ENCODE peak calls at places on chromosomes 7 and 10, in nine cellular contexts. One of them, this sample, is unnamed.

GRCh38 chr10:24277277-24277676 is 68.3 kb downstream of the KIAA1217 start:
- ATAC-seq in gastrocnemius medialis: no peak
- ATAC-seq in body of pancreas: no peak
- ATAC-seq in heart left ventricle: no peak
- ATAC-seq in IMR-90: no peak
- ATAC-seq in A549: no peak
- ATAC-seq in HCT116: no peak
- ATAC-seq in GM12878: no peak
- ATAC-seq in K562: no peak
- ATAC-seq in this sample: no peak

GRCh38 chr10:86522385-86522855 is 828 bp upstream of the WAPL start:
- ATAC-seq in GM12878: no peak
- ATAC-seq in body of pancreas: no peak
- ATAC-seq in A549: no peak
- ATAC-seq in K562: no peak
- ATAC-seq in IMR-90: no peak
- ATAC-seq in HCT116: no peak
- ATAC-seq in heart left ventricle: no peak
- ATAC-seq in gastrocnemius medialis: no peak
- ATAC-seq in this sample: no peak

GRCh38 chr10:115093286-115093775 is at the start of gene ATRNL1:
- ATAC-seq in A549: peak; percentile 74
- ATAC-seq in heart left ventricle: no peak
- ATAC-seq in GM12878: peak; percentile 72
- ATAC-seq in gastrocnemius medialis: peak; percentile 68
- ATAC-seq in K562: no peak
- ATAC-seq in HCT116: peak; percentile 72
- ATAC-seq in IMR-90: peak; percentile 69
- ATAC-seq in body of pancreas: peak; percentile 76
- ATAC-seq in this sample: peak; percentile 86

GRCh38 chr7:124800386-124800785 is 34.8 kb upstream of the GPR37 start:
- ATAC-seq in body of pancreas: no peak
- ATAC-seq in heart left ventricle: no peak
- ATAC-seq in gastrocnemius medialis: no peak
- ATAC-seq in GM12878: no peak
- ATAC-seq in IMR-90: peak; percentile 35
- ATAC-seq in HCT116: no peak
- ATAC-seq in K562: peak; percentile 41
- ATAC-seq in A549: no peak
- ATAC-seq in this sample: no peak

GRCh38 chr10:110723224-110723891 is 79.2 kb downstream of the RBM20 start:
- ATAC-seq in gastrocnemius medialis: no peak
- ATAC-seq in heart left ventricle: no peak
- ATAC-seq in body of pancreas: no peak
- ATAC-seq in HCT116: no peak
- ATAC-seq in A549: no peak
- ATAC-seq in IMR-90: no peak
- ATAC-seq in K562: no peak
- ATAC-seq in GM12878: peak; percentile 62
- ATAC-seq in this sample: no peak

GRCh38 chr7:158772916-158773315 is 56.4 kb downstream of the ESYT2 start:
- ATAC-seq in A549: peak; percentile 72
- ATAC-seq in heart left ventricle: no peak
- ATAC-seq in K562: peak; percentile 38
- ATAC-seq in body of pancreas: no peak
- ATAC-seq in HCT116: peak; percentile 58
- ATAC-seq in IMR-90: no peak
- ATAC-seq in gastrocnemius medialis: no peak
- ATAC-seq in GM12878: no peak
- ATAC-seq in this sample: no peak

GRCh38 chr7:130874071-130874915 is 140.3 kb upstream of the KLF14 start:
- ATAC-seq in HCT116: no peak
- ATAC-seq in IMR-90: no peak
- ATAC-seq in K562: no peak
- ATAC-seq in body of pancreas: no peak
- ATAC-seq in GM12878: no peak
- ATAC-seq in gastrocnemius medialis: no peak
- ATAC-seq in heart left ventricle: no peak
- ATAC-seq in A549: peak; percentile 5
- ATAC-seq in this sample: no peak

GRCh38 chr10:29688230-29688634 is 53.5 kb upstream of the SVIL start:
- ATAC-seq in A549: peak; percentile 46
- ATAC-seq in HCT116: peak; percentile 89
- ATAC-seq in IMR-90: no peak
- ATAC-seq in K562: no peak
- ATAC-seq in heart left ventricle: no peak
- ATAC-seq in body of pancreas: no peak
- ATAC-seq in GM12878: peak; percentile 83
- ATAC-seq in gastrocnemius medialis: peak; percentile 18
- ATAC-seq in this sample: no peak

DNA sequence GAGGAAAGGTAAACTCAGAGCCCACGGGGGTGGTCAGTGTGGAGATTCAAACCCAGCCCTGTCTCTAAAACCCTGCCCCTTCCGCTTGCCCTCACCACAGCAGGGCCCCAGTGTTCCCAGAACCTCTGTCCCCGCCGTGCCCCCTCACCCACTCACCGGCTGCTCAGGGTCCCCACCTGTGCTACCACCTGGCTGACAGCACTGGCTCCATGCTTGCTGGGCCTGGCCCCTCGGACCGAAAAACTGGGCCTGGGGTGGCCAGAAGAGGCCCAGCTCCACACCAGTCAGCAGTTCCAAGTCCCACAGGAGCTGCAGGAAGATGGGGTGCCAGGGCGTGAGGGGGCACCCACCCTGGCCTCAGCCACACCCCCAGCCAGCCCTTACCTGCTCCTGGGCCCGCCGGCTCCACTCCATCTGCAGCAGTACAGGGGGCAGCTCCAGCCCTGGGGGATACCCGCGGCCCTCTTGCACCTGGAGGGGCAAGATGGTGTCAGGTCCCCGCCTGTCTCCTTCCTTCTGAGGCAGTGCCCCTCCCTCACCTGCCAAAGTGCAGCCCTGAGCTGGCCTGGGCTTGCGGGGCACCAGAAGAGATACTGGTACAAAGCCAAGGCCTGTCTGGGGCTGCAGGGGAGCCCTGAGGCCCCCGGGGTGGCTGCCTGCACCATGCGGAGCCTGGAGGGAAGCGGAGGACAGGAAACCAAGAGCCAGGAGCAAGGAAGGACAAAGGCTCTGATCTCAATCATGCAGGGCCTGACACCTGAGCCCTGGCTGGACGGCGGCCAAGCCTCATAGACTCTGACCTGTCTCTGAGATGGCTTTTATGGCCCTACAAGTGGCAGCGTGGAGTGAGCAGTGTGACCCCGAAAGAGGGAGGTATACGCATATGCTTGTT is 11.7 kb downstream of the ATP6V1F start:
- ATAC-seq in body of pancreas: no peak
- ATAC-seq in A549: no peak
- ATAC-seq in heart left ventricle: no peak
- ATAC-seq in gastrocnemius medialis: no peak
- ATAC-seq in K562: peak; percentile 18
- ATAC-seq in HCT116: no peak
- ATAC-seq in GM12878: no peak
- ATAC-seq in IMR-90: no peak
- ATAC-seq in this sample: no peak
- TF ChIP-seq POLR2A in body of pancreas: no peak
- TF ChIP-seq POLR2A in A549: no peak
- TF ChIP-seq POLR2A in heart left ventricle: no peak
- TF ChIP-seq POLR2A in gastrocnemius medialis: no peak
- TF ChIP-seq POLR2A in K562: no peak
- TF ChIP-seq POLR2A in HCT116: no peak
- TF ChIP-seq POLR2A in GM12878: no peak
- TF ChIP-seq POLR2A in IMR-90: no peak
- TF ChIP-seq POLR2A in this sample: no peak

DNA sequence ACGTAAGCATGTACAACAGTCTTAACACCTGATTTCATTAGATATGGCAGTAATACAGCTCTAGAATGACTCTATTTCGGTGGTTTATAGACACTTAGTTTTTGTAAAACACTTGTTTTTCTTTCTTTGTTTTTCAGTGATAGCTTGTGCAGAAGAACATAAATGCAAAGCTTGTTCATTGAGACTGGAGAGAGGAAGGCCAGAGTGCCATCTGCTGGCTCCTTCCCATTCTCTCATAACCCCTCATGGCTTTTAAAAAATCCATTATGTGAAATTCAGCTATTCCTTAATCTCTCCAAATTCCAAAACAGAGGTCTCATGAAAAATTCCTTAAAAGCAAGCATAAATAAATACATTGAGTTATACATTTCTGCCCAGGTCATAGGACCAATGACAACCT is 76.3 kb downstream of the CACNB2 start:
- ATAC-seq in K562: no peak
- ATAC-seq in GM12878: peak; percentile 61
- ATAC-seq in body of pancreas: no peak
- ATAC-seq in IMR-90: peak; percentile 84
- ATAC-seq in A549: peak; percentile 62
- ATAC-seq in HCT116: peak; percentile 62
- ATAC-seq in heart left ventricle: no peak
- ATAC-seq in gastrocnemius medialis: no peak
- ATAC-seq in this sample: no peak
- TF ChIP-seq CTCF in K562: no peak
- TF ChIP-seq CTCF in GM12878: no peak
- TF ChIP-seq CTCF in body of pancreas: peak; percentile 7
- TF ChIP-seq CTCF in IMR-90: peak; percentile 65
- TF ChIP-seq CTCF in A549: peak; percentile 50
- TF ChIP-seq CTCF in HCT116: peak; percentile 55
- TF ChIP-seq CTCF in heart left ventricle: peak; percentile 42
- TF ChIP-seq CTCF in gastrocnemius medialis: no peak
- TF ChIP-seq CTCF in this sample: peak; percentile 36

DNA sequence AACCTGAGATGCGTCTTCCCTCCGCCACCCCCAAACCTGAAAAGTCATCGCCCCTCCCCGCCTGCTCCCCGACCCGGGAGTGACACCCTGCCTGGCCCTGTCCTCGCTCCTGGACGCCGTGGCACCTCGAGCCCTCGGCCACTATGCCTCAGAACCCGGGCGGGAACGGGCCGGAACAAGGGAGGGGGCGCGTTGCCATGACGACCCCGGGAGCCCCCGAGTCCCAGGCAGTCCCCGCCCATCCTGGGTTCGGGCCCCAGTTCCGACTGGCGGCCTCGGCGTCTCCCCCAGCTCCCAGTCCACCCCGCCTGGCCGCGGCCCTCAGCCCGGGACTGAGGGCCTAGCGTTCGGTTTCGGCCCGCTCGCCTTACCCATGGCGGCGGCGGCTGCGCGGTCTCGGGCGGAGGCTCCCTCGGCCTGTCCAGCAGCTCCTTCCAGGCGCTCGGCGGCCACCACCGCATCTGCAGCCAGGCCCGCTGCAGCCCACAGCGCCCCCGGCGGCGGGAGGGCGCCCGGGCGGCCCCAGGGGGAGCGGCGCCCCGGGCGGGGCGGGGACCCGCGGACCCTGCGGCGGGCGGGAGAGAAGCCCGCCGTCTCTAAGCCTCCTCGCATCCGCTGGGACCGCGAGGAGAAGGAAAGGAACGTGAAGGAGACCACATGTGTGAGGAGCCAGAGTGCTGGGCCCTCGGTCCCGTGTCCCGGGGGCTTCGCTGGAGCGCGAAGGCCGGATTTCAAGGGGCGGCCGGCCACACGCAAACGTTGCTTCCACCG is at the start of gene RUFY2:
- ATAC-seq in heart left ventricle: peak; percentile 79
- ATAC-seq in gastrocnemius medialis: peak; percentile 92
- ATAC-seq in GM12878: peak; percentile 97
- ATAC-seq in HCT116: peak; percentile 93
- ATAC-seq in body of pancreas: peak; percentile 97
- ATAC-seq in A549: peak; percentile 94
- ATAC-seq in IMR-90: peak; percentile 97
- ATAC-seq in K562: peak; percentile 96
- ATAC-seq in this sample: peak; percentile 96
- TF ChIP-seq POLR2A in heart left ventricle: peak; percentile 61
- TF ChIP-seq POLR2A in gastrocnemius medialis: peak; percentile 69
- TF ChIP-seq POLR2A in GM12878: peak; percentile 87
- TF ChIP-seq POLR2A in HCT116: no peak
- TF ChIP-seq POLR2A in body of pancreas: peak; percentile 63
- TF ChIP-seq POLR2A in A549: peak; percentile 65
- TF ChIP-seq POLR2A in IMR-90: no peak
- TF ChIP-seq POLR2A in K562: peak; percentile 88
- TF ChIP-seq POLR2A in this sample: peak; percentile 73

GRCh38 chr10:61898435-61898778 is 3.1 kb upstream of the ARID5B start:
- ATAC-seq in body of pancreas: no peak
- ATAC-seq in HCT116: no peak
- ATAC-seq in IMR-90: no peak
- ATAC-seq in heart left ventricle: no peak
- ATAC-seq in K562: no peak
- ATAC-seq in GM12878: no peak
- ATAC-seq in gastrocnemius medialis: no peak
- ATAC-seq in A549: no peak
- ATAC-seq in this sample: no peak

GRCh38 chr10:61896854-61897661 is 4.4 kb upstream of the ARID5B start:
- ATAC-seq in IMR-90: no peak
- ATAC-seq in HCT116: peak; percentile 79
- ATAC-seq in A549: peak; percentile 88
- ATAC-seq in body of pancreas: peak; percentile 90
- ATAC-seq in GM12878: peak; percentile 79
- ATAC-seq in K562: peak; percentile 88
- ATAC-seq in heart left ventricle: peak; percentile 74
- ATAC-seq in gastrocnemius medialis: peak; percentile 51
- ATAC-seq in this sample: peak; percentile 69

GRCh38 chr10:61899663-61899996 is 1.9 kb upstream of the ARID5B start:
- ATAC-seq in heart left ventricle: no peak
- ATAC-seq in body of pancreas: no peak
- ATAC-seq in K562: no peak
- ATAC-seq in gastrocnemius medialis: no peak
- ATAC-seq in IMR-90: no peak
- ATAC-seq in A549: no peak
- ATAC-seq in GM12878: no peak
- ATAC-seq in HCT116: no peak
- ATAC-seq in this sample: no peak

GRCh38 chr10:61899045-61899444 is 2.5 kb upstream of the ARID5B start:
- ATAC-seq in gastrocnemius medialis: no peak
- ATAC-seq in body of pancreas: no peak
- ATAC-seq in HCT116: no peak
- ATAC-seq in IMR-90: peak; percentile 4
- ATAC-seq in A549: no peak
- ATAC-seq in heart left ventricle: no peak
- ATAC-seq in GM12878: no peak
- ATAC-seq in K562: no peak
- ATAC-seq in this sample: no peak

DNA sequence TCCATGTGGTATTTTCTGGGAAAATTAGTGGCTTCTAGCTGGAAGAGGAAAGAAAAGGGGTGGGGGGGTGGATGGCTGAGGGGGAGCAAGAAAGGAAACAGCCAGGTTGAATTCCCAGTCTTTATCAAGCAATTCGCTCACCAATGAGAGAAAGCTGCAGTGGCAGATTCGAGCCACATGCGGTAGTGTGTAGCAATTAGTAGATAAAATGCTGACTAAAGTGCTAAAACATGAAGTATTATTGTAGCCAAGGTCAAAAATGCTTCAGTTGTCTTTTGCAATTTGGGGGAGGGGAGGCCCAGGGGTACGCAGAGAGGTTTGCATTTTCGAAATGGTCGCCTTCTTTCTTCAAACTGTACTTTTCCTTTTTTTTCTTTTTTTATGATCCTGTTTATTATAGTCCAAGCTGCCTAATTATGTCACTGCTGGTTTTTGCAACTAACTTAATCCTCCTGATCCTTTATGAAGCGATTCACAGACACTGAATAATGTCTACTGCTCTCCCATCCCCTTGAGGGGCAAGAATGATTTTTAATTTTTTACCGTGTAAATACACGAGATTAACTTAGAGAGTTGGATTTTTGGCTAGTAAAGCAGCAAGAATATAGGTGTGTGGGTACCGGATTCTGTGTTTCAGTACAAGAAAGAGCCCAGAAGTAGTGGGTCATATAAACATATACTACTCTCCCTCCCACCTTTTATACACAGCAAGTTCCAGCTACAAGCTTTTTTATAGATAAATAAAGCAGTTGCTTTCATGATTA is 3.6 kb upstream of the ARID5B start:
- ATAC-seq in HCT116: peak; percentile 39
- ATAC-seq in gastrocnemius medialis: no peak
- ATAC-seq in body of pancreas: peak; percentile 74
- ATAC-seq in IMR-90: no peak
- ATAC-seq in K562: peak; percentile 49
- ATAC-seq in heart left ventricle: peak; percentile 32
- ATAC-seq in GM12878: peak; percentile 40
- ATAC-seq in A549: peak; percentile 46
- ATAC-seq in this sample: peak; percentile 47
- TF ChIP-seq CTCF in HCT116: peak; percentile 40
- TF ChIP-seq CTCF in gastrocnemius medialis: peak; percentile 36
- TF ChIP-seq CTCF in body of pancreas: peak; percentile 26
- TF ChIP-seq CTCF in IMR-90: peak; percentile 28
- TF ChIP-seq CTCF in K562: peak; percentile 47
- TF ChIP-seq CTCF in heart left ventricle: peak; percentile 7
- TF ChIP-seq CTCF in GM12878: peak; percentile 34
- TF ChIP-seq CTCF in A549: no peak
- TF ChIP-seq CTCF in this sample: peak; percentile 68